ENCODE peak calls at places on chromosomes 12 and 14, in nine cellular contexts. H is ascending aorta; S is CD8-positive, alpha-beta T cell; A is tibial artery; P is effector memory CD4-positive, alpha-beta T cell; F is PC-3; V is upper lobe of right lung; L is left ventricle myocardium inferior; D is SK-N-SH. J is an unnamed sample. For H3K4me1, the result is how much of the 10 kb centered on the place peaks cover.

GRCh38 chr12:80056845-80057244 is 42.5 kb upstream of the OTOGL start:
- DNase-seq in A (peak), S (no peak), L (no peak), H (no peak), D (no peak), F (peak), P (no peak), V (no peak), J (no peak)

GRCh38 chr12:77116277-77116676 is 50.9 kb upstream of the E2F7 start:
- DNase-seq in S (no peak), A (no peak), D (no peak), L (no peak), F (no peak), P (no peak), V (no peak), H (no peak), J (no peak)

GRCh38 chr14:24332094-24332983 is 2.5 kb downstream of the ADCY4 start:
- DNase-seq in V (peak), A (peak), H (no peak), P (peak), F (peak), S (peak), L (peak), D (peak), J (no peak)

GRCh38 chr12:22361785-22362184 is 27.3 kb upstream of the ST8SIA1 start:
- DNase-seq in L (no peak), V (no peak), A (no peak), P (no peak), D (no peak), S (no peak), H (no peak), F (no peak), J (no peak)

GRCh38 chr14:104346608-104347007 is 208.2 kb downstream of the KIF26A start:
- DNase-seq in D (no peak), F (no peak), A (no peak), L (no peak), P (no peak), V (no peak), S (no peak), H (no peak), J (no peak)

GRCh38 chr12:54641554-54641953 is 6.6 kb downstream of the DCD start:
- DNase-seq in L (no peak), F (no peak), A (no peak), H (no peak), S (no peak), V (no peak), P (no peak), D (no peak), J (no peak)

GRCh38 chr14:32453857-32454810 is 125.0 kb downstream of the AKAP6 start:
- DNase-seq in D (no peak), P (no peak), F (no peak), S (no peak), A (no peak), H (no peak), V (no peak), L (no peak), J (no peak)

GRCh38 chr14:68882235-68882634 is 89.4 kb upstream of the ZFP36L1 start:
- DNase-seq in S (no peak), L (no peak), H (no peak), D (no peak), F (no peak), A (no peak), V (no peak), P (no peak), J (no peak)

GRCh38 chr12:117045998-117046374 is 53.2 kb downstream of the TESC start:
- DNase-seq in L (no peak), D (peak), H (no peak), P (no peak), F (no peak), V (no peak), A (no peak), S (no peak), J (no peak)

GRCh38 chr12:21600196-21600595 is 4.5 kb downstream of the GYS2 start:
- DNase-seq in D (no peak), L (no peak), S (no peak), V (no peak), A (no peak), F (no peak), H (no peak), P (no peak), J (no peak)

GRCh38 chr12:101954681-101955080 is 77.3 kb downstream of the DRAM1 start:
- DNase-seq in A (no peak), V (no peak), F (no peak), P (no peak), D (no peak), H (no peak), L (no peak), S (no peak), J (no peak)

GRCh38 chr12:93183940-93184663 is 193.6 kb upstream of the NUDT4 start:
- DNase-seq in F (no peak), D (peak), P (no peak), A (peak), H (no peak), V (no peak), S (no peak), L (peak), J (no peak)

GRCh38 chr12:58090685-58091084 is 149.3 kb downstream of the ATP23 start:
- DNase-seq in D (no peak), A (no peak), P (no peak), S (no peak), H (no peak), L (no peak), V (no peak), F (no peak), J (no peak)

GRCh38 chr12:124517260-124518050 is 50.0 kb downstream of the NCOR2 start:
- DNase-seq in V (peak), H (peak), P (no peak), L (peak), D (peak), A (peak), S (no peak), F (peak), J (no peak)

GRCh38 chr12:62006076-62006732 is 254.0 kb upstream of the USP15 start:
- DNase-seq in V (no peak), P (no peak), S (no peak), L (no peak), A (no peak), H (no peak), F (peak), D (peak), J (no peak)

GRCh38 chr14:50697659-50698290 is 29.7 kb upstream of the SAV1 start:
- DNase-seq in V (no peak), F (no peak), H (no peak), P (no peak), L (no peak), S (no peak), A (no peak), D (no peak), J (no peak)

GRCh38 chr12:116040412-116040811 is 237.1 kb downstream of the MED13L start:
- DNase-seq in D (no peak), S (no peak), V (no peak), F (peak), H (no peak), L (no peak), P (no peak), A (no peak), J (no peak)

GRCh38 chr14:20455355-20456300 is 602 bp downstream of the APEX1 start:
- DNase-seq in S (no peak), F (peak), P (no peak), V (no peak), L (no peak), D (peak), H (no peak), A (no peak), J (no peak)

GRCh38 chr12:14384783-14385638 is 19.5 kb downstream of the ATF7IP start:
- DNase-seq in H (no peak), A (peak), F (peak), D (peak), P (peak), L (no peak), S (peak), V (no peak), J (no peak)

GRCh38 chr12:121107681-121108080 is 25.0 kb upstream of the P2RX7 start:
- DNase-seq in A (no peak), H (no peak), P (no peak), S (no peak), L (no peak), D (no peak), F (no peak), V (no peak), J (no peak)

GRCh38 chr14:61570961-61571299 is 124.4 kb upstream of the HIF1A start:
- DNase-seq in P (no peak), A (no peak), D (no peak), F (no peak), S (no peak), H (no peak), V (no peak), L (no peak), J (peak)

GRCh38 chr12:123354600-123354999 is 10.0 kb downstream of the SBNO1 start:
- DNase-seq in P (no peak), H (no peak), A (no peak), V (no peak), F (no peak), D (no peak), L (no peak), S (no peak), J (no peak)

GRCh38 chr14:33618361-33619095 is 332.3 kb downstream of the EGLN3 start:
- DNase-seq in S (no peak), H (no peak), D (no peak), A (no peak), V (no peak), F (no peak), P (no peak), L (no peak), J (no peak)

GRCh38 chr12:104495786-104496185 is 39.0 kb downstream of the CHST11 start:
- DNase-seq in P (no peak), A (no peak), L (no peak), V (no peak), S (no peak), H (no peak), D (no peak), F (no peak), J (no peak)

GRCh38 chr14:67442139-67442906 is 30.4 kb upstream of the PLEK2 start:
- DNase-seq in D (no peak), S (no peak), V (no peak), H (no peak), L (no peak), P (no peak), A (no peak), F (no peak), J (no peak)
- H3K4me1 ChIP-seq in D (under half), S (under half), V (under half), H (under half), L (under half), P (under half), A (under half), F (under half), J (under half)

DNA sequence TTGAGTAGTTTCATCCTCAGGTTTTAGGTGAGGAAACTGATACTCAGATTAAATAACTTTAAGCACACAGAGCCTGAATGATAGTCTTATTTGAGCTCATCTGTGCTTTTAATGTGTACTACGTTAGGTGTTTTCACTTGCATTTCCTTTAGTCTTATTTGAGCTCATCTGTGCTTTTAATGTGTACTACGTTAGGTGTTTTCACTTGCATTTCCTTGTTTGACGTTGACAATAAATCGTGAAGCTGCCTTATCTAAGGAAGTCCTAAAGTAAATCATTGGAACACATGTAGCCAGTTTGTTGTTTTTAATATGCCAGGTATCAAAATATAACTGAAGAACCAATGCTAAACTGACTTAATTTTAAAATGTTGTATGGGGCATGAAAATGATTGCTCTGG is 2.0 kb downstream of the RAP1B start:
- DNase-seq in A (no peak), D (no peak), V (no peak), P (no peak), L (no peak), F (no peak), H (no peak), S (no peak), J (no peak)
- H3K4me3 ChIP-seq in A (peak), D (peak), V (peak), P (peak), L (peak), F (peak), H (peak), S (peak), J (peak)

GRCh38 chr14:101810897-101811620 is 49.5 kb downstream of the PPP2R5C start:
- DNase-seq in D (no peak), F (peak), P (no peak), A (no peak), H (no peak), V (no peak), L (no peak), S (no peak), J (no peak)
- H3K4me1 ChIP-seq in D (under half), F (half or more), P (under half), A (under half), H (under half), V (under half), L (half or more), S (half or more), J (half or more)

DNA sequence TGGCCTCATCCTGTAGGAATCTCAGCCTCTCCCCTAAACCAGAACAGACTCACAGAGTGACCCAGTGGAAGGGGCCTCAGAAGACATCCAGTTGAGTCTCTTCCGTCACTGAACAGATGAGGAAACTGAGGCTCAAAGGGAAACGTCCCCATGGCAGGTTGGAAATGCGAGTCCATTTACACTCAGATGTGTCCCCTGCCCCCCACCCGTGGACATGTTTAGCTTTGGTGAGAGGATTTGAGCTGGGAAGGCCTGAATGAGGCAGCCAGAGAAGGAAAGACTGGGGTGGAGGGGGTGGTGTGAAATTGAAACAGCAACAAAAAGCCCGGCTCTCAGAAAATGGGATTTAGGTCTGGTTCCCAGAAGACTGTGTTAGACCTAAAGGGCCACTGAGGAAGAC is 1.7 kb downstream of the FAIM2 start:
- DNase-seq in D (no peak), S (no peak), H (no peak), L (no peak), V (no peak), P (no peak), A (no peak), F (no peak), J (no peak)
- H3K4me3 ChIP-seq in D (no peak), S (no peak), H (no peak), L (peak), V (no peak), P (no peak), A (no peak), F (no peak), J (no peak)

GRCh38 chr14:52827426-52827825 is 36.0 kb upstream of the GNPNAT1 start:
- DNase-seq in L (no peak), F (no peak), D (no peak), V (no peak), A (no peak), S (no peak), P (no peak), H (no peak), J (no peak)

GRCh38 chr14:52824479-52824878 is 33.1 kb upstream of the GNPNAT1 start:
- DNase-seq in S (no peak), L (no peak), F (no peak), D (no peak), V (no peak), P (no peak), H (no peak), A (no peak), J (no peak)

GRCh38 chr14:52825085-52825484 is 33.7 kb upstream of the GNPNAT1 start:
- DNase-seq in D (no peak), P (no peak), H (no peak), S (no peak), F (no peak), L (no peak), V (no peak), A (no peak), J (no peak)

GRCh38 chr14:52821805-52822250 is 30.4 kb upstream of the GNPNAT1 start:
- DNase-seq in D (no peak), V (no peak), P (no peak), L (no peak), F (no peak), S (no peak), H (no peak), A (no peak), J (no peak)
- H3K4me1 ChIP-seq in D (under half), V (under half), P (under half), L (under half), F (under half), S (under half), H (under half), A (under half), J (under half)

GRCh38 chr12:47311011-47311410 is 231.3 kb upstream of the AMIGO2 start:
- DNase-seq in F (no peak), P (no peak), V (no peak), L (no peak), S (no peak), A (no peak), H (no peak), D (no peak), J (no peak)

GRCh38 chr12:47305464-47305863 is 225.7 kb upstream of the AMIGO2 start:
- DNase-seq in L (no peak), D (no peak), H (no peak), F (no peak), S (no peak), P (no peak), V (no peak), A (no peak), J (no peak)

GRCh38 chr12:47308672-47309071 is 228.9 kb upstream of the AMIGO2 start:
- DNase-seq in S (no peak), A (no peak), F (no peak), L (no peak), P (no peak), H (no peak), V (no peak), D (no peak), J (no peak)

GRCh38 chr12:47306130-47306529 is 226.4 kb upstream of the AMIGO2 start:
- DNase-seq in H (no peak), P (no peak), L (no peak), D (no peak), A (no peak), F (no peak), S (no peak), V (no peak), J (no peak)

GRCh38 chr12:47307680-47308399 is 228.1 kb upstream of the AMIGO2 start:
- DNase-seq in L (no peak), H (no peak), A (peak), P (peak), D (peak), V (no peak), S (peak), F (peak), J (no peak)
- H3K4me3 ChIP-seq in L (no peak), H (no peak), A (no peak), P (peak), D (no peak), V (peak), S (peak), F (no peak), J (no peak)

GRCh38 chr14:36518586-36519430 is 1.2 kb downstream of the NKX2-1 start:
- DNase-seq in S (no peak), A (no peak), H (no peak), F (no peak), L (no peak), D (peak), P (no peak), V (peak), J (no peak)
- H3K4me1 ChIP-seq in S (under half), A (under half), H (under half), F (under half), L (half or more), D (under half), P (under half), V (under half), J (under half)

GRCh38 chr14:72788255-72788654 is 105.6 kb downstream of the DPF3 start:
- DNase-seq in V (no peak), S (no peak), P (no peak), H (no peak), D (peak), F (no peak), L (no peak), A (no peak), J (no peak)

GRCh38 chr14:72790887-72791566 is 102.9 kb downstream of the DPF3 start:
- DNase-seq in H (no peak), F (no peak), V (no peak), A (no peak), S (no peak), L (peak), P (no peak), D (no peak), J (no peak)

GRCh38 chr14:72793154-72793725 is 100.7 kb downstream of the DPF3 start:
- DNase-seq in D (no peak), F (no peak), A (no peak), V (no peak), S (no peak), P (no peak), H (no peak), L (no peak), J (no peak)

GRCh38 chr14:72788972-72789728 is 104.8 kb downstream of the DPF3 start:
- DNase-seq in A (no peak), D (peak), H (no peak), L (no peak), P (no peak), V (no peak), F (no peak), S (no peak), J (no peak)

GRCh38 chr14:72792051-72792788 is 101.7 kb downstream of the DPF3 start:
- DNase-seq in F (no peak), A (peak), D (no peak), L (peak), V (no peak), S (no peak), H (no peak), P (no peak), J (no peak)
- H3K4me3 ChIP-seq in F (no peak), A (peak), D (no peak), L (peak), V (no peak), S (no peak), H (peak), P (no peak), J (no peak)

GRCh38 chr12:50070314-50071060 is 13.1 kb downstream of the ASIC1 start:
- DNase-seq in P (peak), L (peak), F (peak), H (no peak), A (peak), D (peak), V (peak), S (peak), J (no peak)
- H3K4me1 ChIP-seq in P (under half), L (under half), F (under half), H (under half), A (under half), D (under half), V (under half), S (under half), J (under half)

GRCh38 chr14:64232944-64233343 is 61.2 kb downstream of the ESR2 start:
- DNase-seq in D (no peak), L (no peak), A (no peak), P (no peak), S (no peak), V (no peak), F (no peak), H (no peak), J (no peak)

GRCh38 chr14:64235652-64236640 is 58.2 kb downstream of the ESR2 start:
- DNase-seq in V (no peak), L (no peak), F (no peak), D (no peak), P (no peak), S (no peak), H (no peak), A (no peak), J (no peak)

GRCh38 chr14:64234877-64235651 is 59.1 kb downstream of the ESR2 start:
- DNase-seq in H (no peak), V (no peak), P (no peak), L (no peak), S (no peak), D (peak), F (peak), A (no peak), J (no peak)

GRCh38 chr14:64232095-64232830 is 61.9 kb downstream of the ESR2 start:
- DNase-seq in P (no peak), D (no peak), H (no peak), A (no peak), L (no peak), F (peak), V (no peak), S (no peak), J (no peak)

GRCh38 chr14:64233791-64234190 is 60.4 kb downstream of the ESR2 start:
- DNase-seq in V (no peak), H (no peak), F (no peak), D (no peak), P (no peak), S (no peak), A (no peak), L (no peak), J (peak)
- H3K4me3 ChIP-seq in V (no peak), H (no peak), F (no peak), D (no peak), P (no peak), S (no peak), A (no peak), L (no peak), J (no peak)